ENCODE peak calls at places on chromosomes 7 and 10, in six cellular contexts. H is IMR-90, P is prostate gland, K is PC-3, W is mucosa of descending colon, N is ovary. F is an unnamed sample.

GRCh38 chr10:16597656-16598055 is 76.0 kb upstream of the C1QL3 start:
- DNase-seq in H (peak; percentile 34), P (no peak), K (no peak), W (no peak), N (no peak), F (no peak)

GRCh38 chr7:1853619-1854520 is 183.8 kb downstream of the ELFN1 start:
- DNase-seq in H (no peak), P (no peak), K (no peak), W (peak; percentile 39), N (peak; percentile 8), F (no peak)

GRCh38 chr7:157547102-157547501 is 210.3 kb downstream of the DNAJB6 start:
- DNase-seq in H (no peak), P (no peak), K (no peak), W (no peak), N (no peak), F (no peak)

GRCh38 chr10:13257621-13258150 is 23.5 kb upstream of the UCMA start:
- DNase-seq in H (no peak), P (no peak), K (no peak), W (no peak), N (no peak), F (no peak)

GRCh38 chr7:98836811-98837631 is 32.8 kb downstream of the TMEM130 start:
- DNase-seq in H (peak; percentile 28), P (no peak), K (peak; percentile 51), W (peak; percentile 50), N (no peak), F (no peak)

GRCh38 chr7:22016547-22016946 is 70.8 kb upstream of the CDCA7L start:
- DNase-seq in H (no peak), P (no peak), K (no peak), W (no peak), N (no peak), F (no peak)

GRCh38 chr7:73340514-73340913 is 12.6 kb downstream of the FKBP6 start:
- DNase-seq in H (no peak), P (no peak), K (no peak), W (no peak), N (no peak), F (no peak)

GRCh38 chr7:77413861-77414424 is 2.2 kb downstream of the GSAP start:
- DNase-seq in H (peak; percentile 59), P (no peak), K (peak; percentile 46), W (no peak), N (no peak), F (no peak)

GRCh38 chr10:86931872-86932271 is 25.5 kb downstream of the MMRN2 start:
- DNase-seq in H (peak; percentile 77), P (no peak), K (peak; percentile 60), W (no peak), N (no peak), F (no peak)

GRCh38 chr10:78547397-78547796 is 513.7 kb downstream of the RPS24 start:
- DNase-seq in H (no peak), P (no peak), K (no peak), W (no peak), N (no peak), F (no peak)

GRCh38 chr10:31770307-31770902 is 158.2 kb downstream of the ARHGAP12 start:
- DNase-seq in H (no peak), P (no peak), K (peak; percentile 46), W (no peak), N (no peak), F (no peak)

GRCh38 chr10:69458426-69459100 is 7.3 kb downstream of the TSPAN15 start:
- DNase-seq in H (no peak), P (peak; percentile 51), K (peak; percentile 96), W (peak; percentile 87), N (no peak), F (no peak)

GRCh38 chr10:29980084-29980483 is 79.3 kb downstream of the JCAD start:
- DNase-seq in H (no peak), P (no peak), K (peak; percentile 58), W (no peak), N (no peak), F (no peak)

GRCh38 chr10:17585001-17585400 is 32.2 kb downstream of the HACD1 start:
- DNase-seq in H (no peak), P (no peak), K (no peak), W (no peak), N (no peak), F (no peak)

GRCh38 chr10:124339119-124339807 is 79.5 kb downstream of the OAT start:
- DNase-seq in H (no peak), P (no peak), K (no peak), W (peak; percentile 26), N (no peak), F (no peak)
- H3K4me1 ChIP-seq in H (peaks cover 8% of the 10 kb centered on the region), P (no peaks in the 10 kb centered on the region), K (no peaks in the 10 kb centered on the region), W (no peaks in the 10 kb centered on the region), N (peaks cover 9% of the 10 kb centered on the region), F (peaks cover 17% of the 10 kb centered on the region)

DNA sequence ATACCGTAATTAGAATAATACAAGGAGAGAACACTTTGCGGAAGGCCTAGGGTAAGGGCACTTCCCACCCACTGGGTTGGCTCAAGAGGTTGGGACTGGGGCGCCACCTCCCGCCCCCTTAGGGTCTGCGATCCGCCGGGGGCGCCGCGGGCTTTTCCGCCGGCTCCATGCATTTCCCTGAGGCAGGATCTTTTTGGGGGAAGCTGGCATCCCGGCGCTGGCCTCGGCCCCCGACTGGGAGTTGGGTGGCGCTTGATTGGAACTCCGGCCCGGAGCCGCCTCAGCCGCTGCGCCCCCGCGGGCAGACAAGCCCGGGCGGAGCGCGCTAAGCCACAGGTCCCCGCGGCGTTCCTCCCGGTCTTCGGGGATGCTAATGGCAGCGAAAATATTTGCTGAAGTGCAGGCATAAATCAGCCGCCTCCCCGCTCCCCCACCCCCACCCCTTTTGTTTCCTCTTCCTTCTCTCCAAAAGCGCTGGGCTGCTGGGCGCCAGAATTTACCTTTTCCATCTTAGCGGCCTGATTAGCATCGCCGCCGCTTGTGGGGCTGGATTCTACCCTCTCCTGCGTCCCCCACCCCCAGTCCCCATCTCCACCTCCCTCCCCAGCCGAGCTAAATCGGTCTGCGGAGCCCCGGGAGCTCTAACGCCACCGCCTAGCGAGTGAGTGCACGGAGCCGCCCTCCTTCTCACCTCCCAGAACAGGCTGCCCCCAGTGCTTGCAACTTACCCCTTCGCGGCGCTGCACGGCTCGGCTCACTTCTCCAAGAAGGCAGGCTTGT is 5.1 kb downstream of the UNC5B start:
- DNase-seq in H (no peak), P (no peak), K (no peak), W (no peak), N (peak; percentile 44), F (no peak)
- TF ChIP-seq CTCF in H (no peak), P (no peak), K (no peak), W (no peak), N (no peak), F (no peak)

GRCh38 chr10:114545071-114545470 is 113.0 kb downstream of the ABLIM1 start:
- DNase-seq in H (no peak), P (no peak), K (peak; percentile 67), W (no peak), N (no peak), F (no peak)

GRCh38 chr10:114543456-114543855 is 114.6 kb downstream of the ABLIM1 start:
- DNase-seq in H (no peak), P (no peak), K (no peak), W (no peak), N (no peak), F (no peak)

GRCh38 chr10:114541081-114541833 is 116.8 kb downstream of the ABLIM1 start:
- DNase-seq in H (peak; percentile 91), P (no peak), K (peak; percentile 62), W (peak; percentile 67), N (peak; percentile 90), F (peak; percentile 19)

GRCh38 chr10:114542373-114542772 is 115.7 kb downstream of the ABLIM1 start:
- DNase-seq in H (no peak), P (no peak), K (no peak), W (no peak), N (no peak), F (no peak)

GRCh38 chr10:114544045-114544659 is 113.9 kb downstream of the ABLIM1 start:
- DNase-seq in H (no peak), P (no peak), K (peak; percentile 82), W (peak; percentile 86), N (no peak), F (no peak)
- H3K4me3 ChIP-seq in H (no peak overlapping the region), P (no peak overlapping the region), K (no peak overlapping the region), W (no peak overlapping the region), N (no peak overlapping the region), F (no peak overlapping the region)

GRCh38 chr7:149584009-149584408 is 86.4 kb upstream of the ZNF746 start:
- DNase-seq in H (no peak), P (no peak), K (no peak), W (no peak), N (no peak), F (no peak)

GRCh38 chr7:149584530-149584929 is 86.9 kb upstream of the ZNF746 start:
- DNase-seq in H (no peak), P (no peak), K (no peak), W (no peak), N (no peak), F (no peak)

GRCh38 chr7:149587331-149587645 is 89.7 kb upstream of the ZNF746 start:
- DNase-seq in H (no peak), P (peak; percentile 54), K (no peak), W (no peak), N (no peak), F (no peak)

GRCh38 chr7:149588930-149589329 is 91.3 kb upstream of the ZNF746 start:
- DNase-seq in H (no peak), P (no peak), K (no peak), W (no peak), N (no peak), F (no peak)
- H3K4me1 ChIP-seq in H (no peaks in the 10 kb centered on the region), P (no peaks in the 10 kb centered on the region), K (no peaks in the 10 kb centered on the region), W (no peaks in the 10 kb centered on the region), N (no peaks in the 10 kb centered on the region), F (no peaks in the 10 kb centered on the region)

DNA sequence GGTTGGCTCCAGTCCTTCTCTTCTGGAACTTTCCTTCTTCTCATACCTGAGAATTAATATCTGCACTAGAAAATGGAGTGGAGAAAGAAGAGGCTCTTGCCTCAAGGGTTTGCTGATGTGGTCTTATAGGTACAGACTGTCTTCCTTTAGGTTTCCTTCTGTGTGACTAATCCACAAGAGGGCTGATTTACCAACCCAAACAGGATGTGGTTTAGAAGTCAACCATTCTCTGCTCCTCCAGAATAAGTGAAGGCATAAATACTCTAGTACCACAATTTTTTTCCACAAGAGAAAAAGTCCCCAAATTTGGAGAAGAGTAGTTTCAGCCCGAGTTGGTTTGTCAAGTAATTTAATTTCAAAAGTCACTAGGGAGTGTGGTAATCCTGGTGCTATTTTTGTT is 85.8 kb downstream of the NRP1 start:
- DNase-seq in H (peak; percentile 95), P (no peak), K (peak; percentile 100), W (no peak), N (no peak), F (no peak)
- TF ChIP-seq CTCF in H (no peak), P (no peak), K (no peak), W (no peak), N (no peak), F (no peak)

GRCh38 chr7:70694357-70694908 is 437.5 kb upstream of the GALNT17 start:
- DNase-seq in H (peak; percentile 28), P (peak; percentile 47), K (no peak), W (peak; percentile 57), N (peak; percentile 44), F (no peak)
- H3K4me3 ChIP-seq in H (peak overlapping the region; percentile 90), P (peak overlapping the region; percentile 83), K (peak overlapping the region; percentile 50), W (peak overlapping the region; percentile 71), N (peak overlapping the region; percentile 58), F (peak overlapping the region; percentile 99)

GRCh38 chr10:96450514-96451207 is 63.1 kb downstream of the TLL2 start:
- DNase-seq in H (no peak), P (no peak), K (no peak), W (no peak), N (no peak), F (no peak)
- H3K4me1 ChIP-seq in H (no peaks in the 10 kb centered on the region), P (no peaks in the 10 kb centered on the region), K (no peaks in the 10 kb centered on the region), W (no peaks in the 10 kb centered on the region), N (no peaks in the 10 kb centered on the region), F (no peaks in the 10 kb centered on the region)

GRCh38 chr7:101410743-101411476 is 48.2 kb downstream of the COL26A1 start:
- DNase-seq in H (no peak), P (peak; percentile 23), K (peak; percentile 13), W (no peak), N (no peak), F (no peak)
- TF ChIP-seq CTCF in H (peak; percentile 57), P (peak; percentile 88), K (peak; percentile 82), W (peak; percentile 78), N (no peak), F (peak; percentile 60)

F was measured in thoracic aorta.